ENCODE peak calls at places on chromosome 13, in four cellular contexts. W, J, N and P are unnamed samples.

GRCh38 chr13:39385621-39386231 is 217.3 kb downstream of the LHFPL6 start:
- DNase-seq in W (peak; percentile 47), J (peak; percentile 36), N (peak; percentile 96), P (no peak)

GRCh38 chr13:114263590-114263989 is 17.8 kb upstream of the UPF3A start:
- DNase-seq in W (no peak), J (no peak), N (no peak), P (no peak)

GRCh38 chr13:37383066-37383465 is 215.5 kb downstream of the POSTN start:
- DNase-seq in W (no peak), J (no peak), N (no peak), P (peak; percentile 32)

GRCh38 chr13:80665792-80666333 is 324.9 kb upstream of the SPRY2 start:
- DNase-seq in W (no peak), J (no peak), N (peak; percentile 61), P (no peak)

GRCh38 chr13:20711301-20712044 is 8.0 kb downstream of the IL17D start:
- DNase-seq in W (peak; percentile 79), J (no peak), N (peak; percentile 88), P (no peak)

GRCh38 chr13:74423434-74423833 is 289.2 kb upstream of the KLF12 start:
- DNase-seq in W (no peak), J (no peak), N (no peak), P (no peak)

GRCh38 chr13:32426191-32426980 is 1.5 kb downstream of the N4BP2L1 start:
- DNase-seq in W (no peak), J (no peak), N (no peak), P (no peak)

GRCh38 chr13:29936051-29936813 is 85.8 kb upstream of the UBL3 start:
- DNase-seq in W (no peak), J (no peak), N (no peak), P (no peak)

GRCh38 chr13:71089105-71089504 is 777.9 kb downstream of the DACH1 start:
- DNase-seq in W (no peak), J (no peak), N (no peak), P (no peak)

GRCh38 chr13:34414616-34415015 is 527.5 kb upstream of the NBEA start:
- DNase-seq in W (no peak), J (no peak), N (no peak), P (no peak)

GRCh38 chr13:23794267-23795161 is 94.7 kb downstream of the MIPEP start:
- DNase-seq in W (no peak), J (no peak), N (no peak), P (no peak)

GRCh38 chr13:39956036-39956435 is 300.6 kb downstream of the COG6 start:
- DNase-seq in W (no peak), J (no peak), N (no peak), P (no peak)

GRCh38 chr13:37225414-37226047 is 120.1 kb upstream of the CSNK1A1L start:
- DNase-seq in W (no peak), J (no peak), N (no peak), P (no peak)

GRCh38 chr13:110410000-110410399 is 102.9 kb downstream of the COL4A2 start:
- DNase-seq in W (no peak), J (no peak), N (no peak), P (no peak)

DNA sequence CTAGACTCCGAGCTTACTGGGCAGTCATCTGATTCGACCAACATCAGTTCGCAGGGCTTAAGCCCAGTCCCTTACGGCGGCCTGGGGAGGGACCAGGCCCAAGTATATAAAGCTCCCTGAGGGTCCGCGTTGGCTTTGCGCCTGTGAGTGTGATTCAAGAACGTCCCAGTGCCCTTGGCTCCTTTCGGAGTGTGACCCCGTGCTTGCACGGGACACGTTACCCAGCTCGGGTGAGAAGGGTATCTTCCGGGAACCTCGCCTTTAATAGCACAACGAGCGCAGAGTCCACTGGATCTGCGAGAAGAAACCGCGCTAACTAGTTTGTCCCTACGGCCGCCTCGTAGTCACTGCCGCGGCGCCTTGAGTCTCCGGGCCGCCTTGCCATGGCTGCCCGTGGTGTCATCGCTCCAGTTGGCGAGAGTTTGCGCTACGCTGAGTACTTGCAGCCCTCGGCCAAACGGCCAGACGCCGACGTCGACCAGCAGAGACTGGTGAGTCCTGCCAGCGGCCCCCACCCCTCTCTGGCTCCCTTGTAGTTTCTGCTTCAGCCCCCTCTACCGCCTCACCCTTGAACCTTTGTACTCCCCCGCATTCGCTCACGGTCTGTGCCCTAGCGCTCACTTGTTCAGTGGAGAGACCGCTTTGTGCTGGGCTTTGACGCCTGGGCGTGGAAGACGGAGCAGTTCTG is at the start of gene DNAJC15:
- DNase-seq in W (peak; percentile 59), J (peak; percentile 33), N (peak; percentile 84), P (peak; percentile 92)
- H3K27ac ChIP-seq in W (no peak within 1 kb of the TSS), J (no peak within 1 kb of the TSS), N (no peak within 1 kb of the TSS), P (peak within 1 kb of the TSS; percentile 66)

DNA sequence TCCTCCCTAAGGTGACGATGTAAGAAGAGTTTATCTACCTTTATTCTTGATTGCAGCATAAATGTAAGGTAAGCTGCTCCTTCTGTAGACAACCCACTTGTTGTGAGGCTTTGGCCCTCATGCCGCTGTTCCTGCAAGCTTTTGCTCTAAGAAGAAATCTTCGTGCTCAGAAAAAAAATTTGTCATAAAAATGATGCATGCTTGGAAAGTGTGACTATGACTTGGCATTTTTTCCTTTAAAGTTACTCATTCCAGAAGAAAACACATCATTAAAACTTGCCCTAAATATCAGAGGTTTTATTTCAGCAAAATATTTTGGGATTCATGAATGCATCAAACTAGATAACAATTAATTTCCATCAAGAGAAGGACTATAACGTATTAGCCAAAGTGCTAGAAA is 39.8 kb downstream of the KCTD12 start:
- DNase-seq in W (no peak), J (no peak), N (no peak), P (no peak)
- H4K8ac ChIP-seq in W (no peak overlapping the region), J (no peak overlapping the region), N (no peak overlapping the region), P (no peak overlapping the region)

DNA sequence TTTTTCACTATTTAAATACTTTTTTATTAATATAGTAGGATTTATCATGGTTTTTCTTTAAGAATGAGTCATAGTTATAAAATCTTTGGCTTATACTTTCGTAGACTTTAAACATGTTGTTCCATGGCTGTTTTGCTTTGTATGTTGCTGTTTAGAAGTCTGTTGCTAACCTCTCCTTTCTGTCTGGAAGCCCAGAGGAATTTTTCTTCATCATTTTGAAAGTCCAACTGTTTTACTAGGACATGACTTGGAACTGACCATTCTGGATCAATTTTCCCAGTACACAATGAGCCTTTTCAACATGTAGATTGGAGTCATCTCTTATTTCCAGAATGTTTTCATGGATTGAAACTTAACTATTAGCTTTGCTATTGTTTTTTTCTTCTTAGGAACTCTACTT is 7.9 kb downstream of the CAB39L start:
- DNase-seq in W (no peak), J (no peak), N (no peak), P (no peak)
- H3K23ac ChIP-seq in W (no peak overlapping the region), J (no peak overlapping the region), N (no peak overlapping the region), P (no peak overlapping the region)

GRCh38 chr13:48448285-48448962 is 35.5 kb upstream of the LPAR6 start:
- DNase-seq in W (no peak), J (no peak), N (no peak), P (no peak)
- H3K27ac ChIP-seq in W (no peak overlapping the region), J (no peak overlapping the region), N (no peak overlapping the region), P (no peak overlapping the region)

GRCh38 chr13:98528663-98529064 is 48.2 kb downstream of the STK24 start:
- DNase-seq in W (no peak), J (no peak), N (no peak), P (no peak)
- H4K8ac ChIP-seq in W (no peak overlapping the region), J (no peak overlapping the region), N (no peak overlapping the region), P (no peak overlapping the region)